ENCODE peak calls at places on chromosomes 13 and 19, in seven cellular contexts. U, J, D, H, W, E and F are unnamed samples.

GRCh38 chr19:6686628-6686975 is 16.6 kb upstream of the TNFSF14 start:
- DNase-seq in W (no peak), J (no peak), U (no peak), E (no peak), H (no peak), D (no peak), F (no peak)

GRCh38 chr13:32427852-32428580 is at the start of gene N4BP2L1:
- DNase-seq in J (peak; percentile 58), H (no peak), D (peak; percentile 61), W (peak; percentile 70), U (peak; percentile 33), E (no peak), F (peak; percentile 2)

GRCh38 chr19:35348909-35349611 is 1.4 kb downstream of the FFAR1 start:
- DNase-seq in W (no peak), D (peak; percentile 78), J (no peak), E (no peak), U (no peak), H (no peak), F (no peak)

GRCh38 chr19:54727562-54727961 is 3.3 kb downstream of the KIR3DL3 start:
- DNase-seq in H (no peak), E (no peak), D (no peak), U (no peak), W (no peak), J (no peak), F (no peak)

GRCh38 chr13:51425410-51426042 is 27.3 kb downstream of the INTS6 start:
- DNase-seq in W (no peak), D (no peak), J (no peak), H (no peak), E (no peak), U (peak; percentile 59), F (no peak)

GRCh38 chr19:1069009-1069779 is 2.2 kb downstream of the ARHGAP45 start:
- DNase-seq in E (no peak), U (no peak), H (no peak), J (no peak), D (no peak), W (peak; percentile 67), F (no peak)

GRCh38 chr19:16154557-16154956 is 11.1 kb downstream of the HSH2D start:
- DNase-seq in W (no peak), D (no peak), J (no peak), H (no peak), U (no peak), E (no peak), F (no peak)

GRCh38 chr13:60312851-60313505 is 84.0 kb upstream of the TDRD3 start:
- DNase-seq in D (no peak), H (no peak), W (no peak), E (no peak), J (no peak), U (peak; percentile 59), F (no peak)

GRCh38 chr13:96179309-96179708 is 89.4 kb downstream of the HS6ST3 start:
- DNase-seq in H (no peak), J (no peak), E (no peak), W (no peak), U (no peak), D (no peak), F (no peak)

GRCh38 chr19:44345969-44346368 is 10.5 kb downstream of the ZNF112 start:
- DNase-seq in D (no peak), W (no peak), H (no peak), J (no peak), E (no peak), U (peak; percentile 9), F (no peak)

GRCh38 chr13:22482496-22483000 is 698.2 kb upstream of the SGCG start:
- DNase-seq in E (no peak), U (no peak), D (no peak), W (no peak), J (no peak), H (no peak), F (no peak)

GRCh38 chr13:47929156-47929555 is 71.9 kb downstream of the SUCLA2 start:
- DNase-seq in J (no peak), W (no peak), D (no peak), U (peak; percentile 28), E (no peak), H (no peak), F (no peak)

GRCh38 chr13:51737609-51738008 is 66.4 kb downstream of the DHRS12 start:
- DNase-seq in W (no peak), J (no peak), H (no peak), D (no peak), U (no peak), E (no peak), F (no peak)

GRCh38 chr19:8811315-8812172 is 20.6 kb downstream of the ZNF558 start:
- DNase-seq in E (no peak), W (no peak), U (peak; percentile 8), J (no peak), D (no peak), H (no peak), F (no peak)

GRCh38 chr13:75635101-75635620 is 969 bp upstream of the LMO7 start:
- DNase-seq in J (no peak), H (no peak), D (no peak), E (no peak), U (peak; percentile 39), W (no peak), F (no peak)